ENCODE peak calls at places on chromosomes 12 and 14, in six cellular contexts. M, L, K, F, N and A are unnamed samples.

GRCh38 chr14:28761438-28762289 is 4.9 kb upstream of the FOXG1 start:
- DNase-seq in L (no peak), M (no peak), K (no peak), N (no peak), F (no peak), A (no peak)

GRCh38 chr12:18690653-18691052 is 47.2 kb downstream of the PLCZ1 start:
- DNase-seq in F (no peak), L (no peak), M (no peak), K (no peak), N (no peak), A (peak)

GRCh38 chr14:92850492-92850891 is 56.4 kb downstream of the GOLGA5 start:
- DNase-seq in F (no peak), K (no peak), N (no peak), M (no peak), L (no peak), A (no peak)

GRCh38 chr14:97120204-97121120 is 323.3 kb downstream of the VRK1 start:
- DNase-seq in F (no peak), L (no peak), K (no peak), M (peak), N (no peak), A (no peak)

GRCh38 chr12:79763748-79764452 is 73.1 kb upstream of the PAWR start:
- DNase-seq in F (no peak), M (no peak), L (no peak), K (no peak), N (no peak), A (no peak)

GRCh38 chr14:19800282-19801117 is 3.1 kb upstream of the OR4N2 start:
- DNase-seq in K (peak), N (no peak), L (no peak), M (no peak), F (no peak), A (no peak)

GRCh38 chr12:13851828-13852227 is 129.6 kb downstream of the GRIN2B start:
- DNase-seq in L (no peak), F (no peak), K (peak), N (no peak), M (no peak), A (no peak)

GRCh38 chr14:47557894-47558293 is 117.5 kb downstream of the MDGA2 start:
- DNase-seq in M (no peak), N (no peak), F (no peak), L (no peak), K (no peak), A (no peak)

GRCh38 chr14:65074449-65075155 is 27.7 kb downstream of the MAX start:
- DNase-seq in M (no peak), L (no peak), N (no peak), F (no peak), K (no peak), A (no peak)

GRCh38 chr14:53192023-53192422 is 38.9 kb upstream of the DDHD1 start:
- DNase-seq in K (no peak), N (no peak), M (no peak), L (no peak), F (no peak), A (no peak)

GRCh38 chr14:79483472-79483871 is 727.8 kb downstream of the DIO2 start:
- DNase-seq in F (no peak), L (no peak), K (no peak), M (no peak), N (no peak), A (no peak)

GRCh38 chr12:52203126-52203921 is 11.5 kb upstream of the KRT80 start:
- DNase-seq in M (no peak), L (peak), F (no peak), N (no peak), K (peak), A (peak)

GRCh38 chr14:60980811-60981625 is at the start of the genes SLC38A6 and TRMT5:
- DNase-seq in K (peak), F (peak), L (peak), N (peak), M (peak), A (peak)

GRCh38 chr12:47901285-47902093 is 3.3 kb downstream of the VDR start:
- DNase-seq in M (no peak), F (no peak), N (no peak), L (no peak), K (no peak), A (peak)